ENCODE peak calls at places on chromosomes 7 and 10, in six cellular contexts. P, A, I, Y, F and W are unnamed samples.

GRCh38 chr10:72525277-72525676 is 100.6 kb downstream of the MICU1 start:
- DNase-seq in P (no peak), A (no peak), I (no peak), Y (peak), F (peak), W (no peak)

GRCh38 chr7:158829021-158829341 is 328 bp downstream of the ESYT2 start:
- DNase-seq in P (peak), A (peak), I (peak), Y (peak), F (no peak), W (no peak)

GRCh38 chr10:36634916-36635315 is 490.5 kb upstream of the ANKRD30A start:
- DNase-seq in P (no peak), A (no peak), I (no peak), Y (no peak), F (no peak), W (peak)

GRCh38 chr7:151840088-151840910 is 36.6 kb downstream of the PRKAG2 start:
- DNase-seq in P (no peak), A (no peak), I (no peak), Y (no peak), F (no peak), W (no peak)

GRCh38 chr10:77162697-77163096 is 474.9 kb downstream of the KCNMA1 start:
- DNase-seq in P (no peak), A (no peak), I (no peak), Y (peak), F (no peak), W (no peak)

GRCh38 chr7:39946693-39947092 is 3.4 kb upstream of the CDK13 start:
- DNase-seq in P (no peak), A (peak), I (peak), Y (no peak), F (no peak), W (no peak)

GRCh38 chr10:61733358-61733940 is 70.7 kb downstream of the CABCOCO1 start:
- DNase-seq in P (peak), A (peak), I (peak), Y (peak), F (no peak), W (peak)

GRCh38 chr7:41825927-41826480 is 123.1 kb upstream of the INHBA start:
- DNase-seq in P (no peak), A (no peak), I (no peak), Y (peak), F (no peak), W (no peak)

GRCh38 chr7:4825081-4825480 is 36.7 kb downstream of the PAPOLB start:
- DNase-seq in P (no peak), A (no peak), I (no peak), Y (no peak), F (no peak), W (no peak)

GRCh38 chr7:26159243-26159642 is 7.2 kb downstream of the NFE2L3 start:
- DNase-seq in P (no peak), A (peak), I (no peak), Y (peak), F (no peak), W (no peak)

DNA sequence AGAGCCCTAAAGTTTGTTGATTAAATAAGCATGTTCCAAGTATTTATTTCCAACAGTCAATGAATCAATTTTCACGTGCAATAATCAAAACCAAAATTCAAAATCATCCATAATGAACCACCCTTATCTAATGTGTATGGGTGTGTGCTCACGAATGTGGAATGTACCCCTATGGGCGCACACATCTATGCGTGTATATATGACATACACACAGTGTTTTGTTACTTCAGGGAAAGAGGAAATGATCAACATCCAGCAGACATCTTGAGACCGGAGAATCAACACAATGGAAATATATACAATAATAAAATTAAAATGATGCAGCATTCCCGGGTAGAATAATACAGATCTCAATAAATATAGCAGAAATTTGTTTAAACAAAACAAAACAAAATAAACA is 3.3 kb downstream of the FEZF1 start:
- DNase-seq in P (no peak), A (no peak), I (no peak), Y (no peak), F (no peak), W (no peak)
- TF ChIP-seq CTCF in P (no peak), A (no peak), I (no peak), Y (no peak), F (no peak), W (no peak)

DNA sequence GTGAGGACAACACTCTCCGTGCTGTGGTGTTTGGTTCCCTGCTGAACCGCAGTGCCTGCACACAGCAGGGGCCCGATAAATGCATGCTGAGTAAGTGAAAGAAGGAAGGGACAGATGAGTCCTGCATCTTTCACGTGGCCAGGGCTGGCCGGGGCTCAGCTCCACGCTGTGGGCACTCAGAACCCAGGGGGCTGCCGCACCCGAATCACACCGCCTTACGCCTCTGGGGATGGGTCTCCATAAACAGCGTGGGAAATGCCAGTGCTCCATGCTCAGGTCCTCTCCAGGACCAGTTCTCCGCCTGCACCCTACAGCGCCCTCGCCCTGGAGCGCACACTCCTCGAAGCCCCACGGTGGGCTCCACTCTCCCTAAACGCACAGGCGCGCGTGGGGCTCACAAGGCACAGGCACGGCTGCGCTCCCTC is 38.1 kb downstream of the RASGEF1A start:
- DNase-seq in P (no peak), A (no peak), I (no peak), Y (no peak), F (no peak), W (no peak)
- TF ChIP-seq CTCF in P (no peak), A (no peak), I (no peak), Y (no peak), F (no peak), W (no peak)

GRCh38 chr7:101906291-101907260 is 89.2 kb downstream of the CUX1 start:
- DNase-seq in P (no peak), A (no peak), I (no peak), Y (no peak), F (no peak), W (no peak)
- TF ChIP-seq CTCF in P (no peak), A (no peak), I (no peak), Y (no peak), F (no peak), W (no peak)

DNA sequence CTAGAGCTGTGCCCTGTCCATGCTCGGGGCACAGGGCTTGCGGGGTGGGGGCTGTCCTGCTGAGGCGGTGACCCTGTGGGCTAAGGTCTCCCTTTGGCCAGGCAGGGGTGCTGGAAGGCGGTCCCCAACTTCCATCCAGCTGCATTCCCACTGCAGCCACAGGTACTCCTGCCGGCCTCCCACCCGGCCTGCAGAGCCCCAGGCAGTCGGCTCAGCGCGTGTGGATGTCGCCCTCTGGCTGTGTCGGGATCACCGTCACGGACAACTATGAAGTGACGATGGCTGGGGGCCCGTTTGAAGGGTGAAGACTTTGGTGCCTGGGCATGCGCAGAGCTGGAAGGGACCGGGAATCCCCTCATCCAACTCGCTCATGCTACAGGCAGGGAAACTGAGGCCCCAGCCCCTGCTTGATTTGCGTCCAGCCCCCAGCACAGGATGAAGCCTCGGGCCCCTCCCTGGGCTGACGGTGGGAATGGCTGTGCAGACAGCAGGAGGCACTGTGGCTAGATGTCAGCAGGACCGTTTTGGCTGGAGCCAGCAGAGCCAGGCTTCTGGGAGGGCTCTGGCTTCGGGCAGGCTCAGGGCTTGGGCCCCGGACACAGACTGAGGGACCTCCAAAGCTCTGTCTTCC is 2.3 kb upstream of the TMEM184A start:
- DNase-seq in P (no peak), A (peak), I (no peak), Y (no peak), F (no peak), W (no peak)
- TF ChIP-seq CTCF in P (no peak), A (peak), I (no peak), Y (peak), F (peak), W (no peak)

GRCh38 chr10:5538892-5539651 is 14.3 kb downstream of the CALML3 start:
- DNase-seq in P (no peak), A (no peak), I (no peak), Y (no peak), F (no peak), W (no peak)
- TF ChIP-seq CTCF in P (no peak), A (no peak), I (no peak), Y (no peak), F (no peak), W (no peak)

GRCh38 chr10:70267161-70267933 is 16.5 kb downstream of the NPFFR1 start:
- DNase-seq in P (no peak), A (peak), I (peak), Y (peak), F (peak), W (peak)
- TF ChIP-seq CTCF in P (no peak), A (peak), I (peak), Y (peak), F (peak), W (peak)

DNA sequence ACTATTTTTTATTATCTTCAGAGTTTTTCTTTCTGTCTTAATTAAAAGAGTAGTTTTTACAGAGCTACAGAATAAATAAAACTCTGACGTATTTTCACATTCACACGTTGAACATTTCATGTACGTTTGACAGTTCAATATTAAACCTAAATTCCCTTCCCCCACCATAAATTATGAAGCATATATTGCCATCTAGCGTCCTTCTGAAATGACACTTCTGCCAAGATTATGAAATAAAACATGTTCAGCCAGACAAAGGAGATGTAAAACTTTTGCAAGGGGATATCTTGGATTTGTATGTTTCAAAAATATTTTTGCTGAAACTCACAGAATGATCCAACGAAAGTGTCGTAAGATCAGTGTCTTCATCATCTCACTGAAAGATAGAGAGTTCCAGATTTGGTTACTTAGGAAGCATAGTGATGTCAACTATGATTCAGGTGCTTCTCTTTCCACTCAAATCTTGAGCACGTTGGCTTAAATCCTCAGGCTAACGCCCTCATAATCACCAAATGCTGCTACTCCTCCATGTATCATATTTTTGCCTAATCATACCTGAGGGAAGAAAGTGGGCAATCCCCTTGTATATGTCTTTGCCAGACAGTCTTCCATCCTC is 904.3 kb downstream of the XPNPEP1 start:
- DNase-seq in P (no peak), A (no peak), I (peak), Y (no peak), F (no peak), W (no peak)
- TF ChIP-seq CTCF in P (no peak), A (no peak), I (no peak), Y (peak), F (no peak), W (no peak)

GRCh38 chr7:128010392-128011078 is 20.7 kb downstream of the LRRC4 start:
- DNase-seq in P (no peak), A (peak), I (peak), Y (no peak), F (no peak), W (no peak)
- TF ChIP-seq CTCF in P (no peak), A (peak), I (no peak), Y (no peak), F (no peak), W (peak)

GRCh38 chr10:62958980-62959379 is 142.8 kb upstream of the EGR2 start:
- DNase-seq in P (no peak), A (no peak), I (no peak), Y (no peak), F (no peak), W (no peak)

GRCh38 chr10:62959553-62959952 is 143.4 kb upstream of the EGR2 start:
- DNase-seq in P (no peak), A (no peak), I (no peak), Y (no peak), F (no peak), W (no peak)

GRCh38 chr10:62960416-62960815 is 144.2 kb upstream of the EGR2 start:
- DNase-seq in P (no peak), A (no peak), I (no peak), Y (no peak), F (no peak), W (no peak)

DNA sequence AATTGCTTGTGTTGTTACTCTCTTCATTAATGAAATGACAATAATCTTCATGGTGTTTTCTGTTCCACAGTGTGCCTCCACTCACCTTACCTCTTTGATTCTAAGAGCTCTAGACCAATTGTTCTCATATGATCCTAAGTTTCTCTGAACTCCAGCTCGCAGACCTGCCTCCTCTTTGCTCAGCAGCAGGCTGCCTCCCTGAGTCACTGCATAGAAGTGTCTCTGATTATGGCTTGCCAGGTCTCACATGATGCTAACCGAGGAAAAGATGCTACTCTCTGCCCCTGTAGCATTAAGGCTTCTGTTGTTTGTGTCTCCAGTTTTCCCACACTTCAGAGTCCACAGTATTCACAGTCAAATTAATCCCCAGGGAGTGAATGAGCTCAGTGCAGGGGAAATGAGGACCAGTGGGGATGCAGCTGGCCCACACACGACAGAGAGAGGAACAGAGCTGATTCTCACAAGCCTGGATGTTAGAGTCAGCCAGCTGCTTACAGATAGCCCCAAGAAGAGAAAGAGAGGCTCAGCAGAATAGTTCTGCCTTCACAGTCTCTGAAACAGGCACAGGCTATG is 145.9 kb upstream of the EGR2 start:
- DNase-seq in P (no peak), A (no peak), I (no peak), Y (no peak), F (no peak), W (no peak)
- TF ChIP-seq CTCF in P (no peak), A (peak), I (no peak), Y (no peak), F (no peak), W (no peak)

DNA sequence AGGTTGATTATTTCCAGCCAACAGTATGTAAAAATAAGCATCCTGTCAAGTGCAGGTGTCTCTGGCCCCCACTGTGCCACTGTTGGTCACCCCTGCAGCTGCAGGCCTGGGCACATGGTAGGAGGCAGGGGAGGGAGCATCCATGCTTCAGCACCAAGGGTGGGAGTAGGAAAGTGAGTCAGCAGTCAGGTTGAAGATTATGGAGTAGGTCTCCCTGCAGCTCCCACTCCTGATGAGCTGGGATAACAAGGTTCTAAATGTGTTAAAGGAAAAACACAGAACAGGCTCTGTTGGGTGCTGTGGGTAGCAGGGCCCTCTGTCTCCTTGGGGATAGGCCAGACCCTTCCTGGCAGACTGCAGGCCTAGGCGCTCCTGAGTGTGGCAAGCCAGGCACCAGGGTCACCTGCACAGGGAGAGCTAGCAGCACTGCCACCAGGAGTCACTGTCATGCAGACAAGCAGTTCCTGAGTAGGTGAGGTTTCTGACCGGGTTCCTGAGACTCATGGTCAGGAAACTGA is 59.3 kb downstream of the NUDCD3 start:
- DNase-seq in P (no peak), A (peak), I (peak), Y (no peak), F (peak), W (no peak)
- TF ChIP-seq CTCF in P (no peak), A (peak), I (peak), Y (peak), F (peak), W (no peak)